ENCODE peak calls at places on chromosomes 2 and 18, in seven cellular contexts. W is CD8-positive, alpha-beta memory T cell; K is mesendoderm; U is suprapubic skin; O is GM23248; Q is foreskin keratinocyte; Z is stomach. S is an unnamed sample.

GRCh38 chr2:180979086-180979934 is 1.1 kb upstream of the UBE2E3 start:
- DNase-seq in K (peak; percentile 64), Q (no peak), W (no peak), Z (no peak), O (peak; percentile 77), U (no peak), S (no peak)

GRCh38 chr18:23825978-23826405 is 136.7 kb downstream of the LAMA3 start:
- DNase-seq in U (no peak), Q (no peak), W (no peak), Z (no peak), O (peak; percentile 95), K (no peak), S (no peak)

GRCh38 chr2:212157011-212157410 is 381.6 kb downstream of the ERBB4 start:
- DNase-seq in W (no peak), K (no peak), Q (peak; percentile 39), U (no peak), O (peak; percentile 56), Z (no peak), S (no peak)

GRCh38 chr2:192247456-192247855 is 52.7 kb upstream of the TMEFF2 start:
- DNase-seq in Q (no peak), Z (no peak), K (no peak), W (no peak), O (no peak), U (no peak), S (no peak)

GRCh38 chr18:70256994-70257393 is 31.9 kb upstream of the SOCS6 start:
- DNase-seq in Q (no peak), W (no peak), O (no peak), K (no peak), U (no peak), Z (no peak), S (no peak)

GRCh38 chr2:59790186-59791142 is 763.0 kb downstream of the BCL11A start:
- DNase-seq in Z (no peak), K (no peak), U (no peak), W (no peak), Q (no peak), O (no peak), S (no peak)

GRCh38 chr2:70978388-70979357 is at the start of gene ANKRD53:
- DNase-seq in K (peak; percentile 58), Q (no peak), Z (peak; percentile 44), W (peak; percentile 46), O (peak; percentile 77), U (peak; percentile 82), S (peak; percentile 90)

GRCh38 chr2:211417544-211417943 is 861.1 kb downstream of the CPS1 start:
- DNase-seq in K (no peak), Q (no peak), O (no peak), U (no peak), Z (no peak), W (no peak), S (no peak)

GRCh38 chr2:86017901-86018896 is 87.5 kb downstream of the POLR1A start:
- DNase-seq in Z (peak; percentile 67), K (no peak), U (peak; percentile 73), Q (no peak), W (peak; percentile 46), O (no peak), S (peak; percentile 92)

GRCh38 chr2:28345619-28346018 is 47.0 kb upstream of the FOSL2 start:
- DNase-seq in O (no peak), K (no peak), U (no peak), Q (no peak), Z (no peak), W (no peak), S (no peak)

GRCh38 chr2:98346259-98347236 is at the start of gene CNGA3:
- DNase-seq in Q (no peak), O (peak; percentile 57), K (peak; percentile 70), U (no peak), W (no peak), Z (no peak), S (no peak)

GRCh38 chr2:6069354-6069753 is 377.2 kb downstream of the SOX11 start:
- DNase-seq in W (no peak), K (peak; percentile 80), O (no peak), Z (no peak), U (no peak), Q (no peak), S (no peak)

GRCh38 chr18:55781481-55781957 is 193.5 kb upstream of the TCF4 start:
- DNase-seq in K (peak; percentile 95), U (no peak), Z (no peak), W (no peak), O (peak; percentile 76), Q (no peak), S (no peak)

GRCh38 chr18:47513036-47513435 is 261.6 kb upstream of the SKOR2 start:
- DNase-seq in Q (no peak), Z (no peak), U (no peak), K (no peak), W (no peak), O (no peak), S (no peak)

GRCh38 chr18:77103991-77104521 is 28.5 kb downstream of the MBP start:
- DNase-seq in K (no peak), U (no peak), Q (no peak), W (no peak), Z (no peak), O (peak; percentile 26), S (no peak)

GRCh38 chr2:42089340-42089925 is 41.6 kb downstream of the PKDCC start:
- DNase-seq in K (peak; percentile 89), O (peak; percentile 80), Z (peak; percentile 60), W (peak; percentile 75), U (peak; percentile 82), Q (no peak), S (peak; percentile 73)

GRCh38 chr2:17593841-17594482 is 53.5 kb downstream of the VSNL1 start:
- DNase-seq in K (no peak), Z (no peak), W (no peak), O (peak; percentile 9), Q (no peak), U (no peak), S (no peak)

GRCh38 chr2:17591846-17592245 is 51.4 kb downstream of the VSNL1 start:
- DNase-seq in O (no peak), Z (no peak), Q (no peak), W (no peak), K (no peak), U (no peak), S (no peak)

GRCh38 chr2:17592731-17593409 is 52.4 kb downstream of the VSNL1 start:
- DNase-seq in O (no peak), Q (peak; percentile 75), U (no peak), W (no peak), Z (no peak), K (no peak), S (no peak)

GRCh38 chr2:17594533-17595391 is 54.3 kb downstream of the VSNL1 start:
- DNase-seq in U (no peak), W (no peak), Q (no peak), O (peak; percentile 71), K (peak; percentile 54), Z (no peak), S (no peak)

GRCh38 chr2:17593445-17593840 is 52.9 kb downstream of the VSNL1 start:
- DNase-seq in K (no peak), O (no peak), U (no peak), Q (no peak), W (no peak), Z (no peak), S (no peak)
- H3K4me1 ChIP-seq in K (peaks cover 4% of the 10 kb centered on the region), O (peaks cover 13% of the 10 kb centered on the region), U (peaks cover 37% of the 10 kb centered on the region), Q (peaks cover 60% of the 10 kb centered on the region), W (no peaks in the 10 kb centered on the region), Z (no peaks in the 10 kb centered on the region), S (no peaks in the 10 kb centered on the region)

GRCh38 chr18:46411862-46412690 is 244.9 kb downstream of the LOXHD1 start:
- DNase-seq in Z (no peak), Q (no peak), W (no peak), K (peak; percentile 84), U (no peak), O (no peak), S (no peak)

GRCh38 chr18:46415532-46415931 is 241.5 kb downstream of the LOXHD1 start:
- DNase-seq in O (no peak), U (no peak), Z (no peak), Q (no peak), K (no peak), W (no peak), S (no peak)

GRCh38 chr18:46414863-46415262 is 242.2 kb downstream of the LOXHD1 start:
- DNase-seq in K (peak; percentile 90), Q (no peak), U (no peak), Z (no peak), O (no peak), W (no peak), S (no peak)

GRCh38 chr18:46412831-46413371 is 244.1 kb downstream of the LOXHD1 start:
- DNase-seq in Q (no peak), W (no peak), K (no peak), U (no peak), O (no peak), Z (no peak), S (no peak)

GRCh38 chr18:46413684-46414083 is 243.3 kb downstream of the LOXHD1 start:
- DNase-seq in O (no peak), Q (no peak), U (no peak), Z (no peak), W (no peak), K (no peak), S (no peak)
- H3K27ac ChIP-seq in O (no peak overlapping the region), Q (no peak overlapping the region), U (no peak overlapping the region), Z (peak overlapping the region; percentile 70), W (no peak overlapping the region), K (no peak overlapping the region), S (no peak overlapping the region)

DNA sequence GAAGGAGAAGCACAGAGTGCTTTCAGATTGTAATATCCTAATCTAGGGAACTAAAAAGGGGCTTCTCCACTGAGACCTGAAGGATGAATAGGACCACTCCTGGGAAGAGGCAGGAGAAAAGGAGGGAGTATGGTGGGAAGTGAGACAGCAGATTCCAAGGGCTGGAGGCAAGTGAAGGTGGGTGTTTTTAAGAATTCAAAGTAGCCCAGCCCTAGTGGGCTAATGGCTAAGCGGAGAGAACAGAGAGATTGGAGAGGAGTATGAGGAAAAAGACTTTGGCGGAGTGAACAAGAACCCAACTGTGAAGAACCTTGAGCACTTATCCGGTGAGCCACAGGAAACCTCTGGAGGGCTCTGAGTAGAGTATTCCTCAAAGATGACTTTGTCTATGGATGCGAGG is 142.5 kb downstream of the COPS8 start:
- DNase-seq in Z (no peak), W (no peak), O (no peak), Q (no peak), U (no peak), K (no peak), S (no peak)
- H3K27me3 ChIP-seq in Z (no peaks in the 10 kb centered on the region), W (no peaks in the 10 kb centered on the region), O (no peaks in the 10 kb centered on the region), Q (peaks cover 22% of the 10 kb centered on the region), U (no peaks in the 10 kb centered on the region), K (no peaks in the 10 kb centered on the region), S (no peaks in the 10 kb centered on the region)

DNA sequence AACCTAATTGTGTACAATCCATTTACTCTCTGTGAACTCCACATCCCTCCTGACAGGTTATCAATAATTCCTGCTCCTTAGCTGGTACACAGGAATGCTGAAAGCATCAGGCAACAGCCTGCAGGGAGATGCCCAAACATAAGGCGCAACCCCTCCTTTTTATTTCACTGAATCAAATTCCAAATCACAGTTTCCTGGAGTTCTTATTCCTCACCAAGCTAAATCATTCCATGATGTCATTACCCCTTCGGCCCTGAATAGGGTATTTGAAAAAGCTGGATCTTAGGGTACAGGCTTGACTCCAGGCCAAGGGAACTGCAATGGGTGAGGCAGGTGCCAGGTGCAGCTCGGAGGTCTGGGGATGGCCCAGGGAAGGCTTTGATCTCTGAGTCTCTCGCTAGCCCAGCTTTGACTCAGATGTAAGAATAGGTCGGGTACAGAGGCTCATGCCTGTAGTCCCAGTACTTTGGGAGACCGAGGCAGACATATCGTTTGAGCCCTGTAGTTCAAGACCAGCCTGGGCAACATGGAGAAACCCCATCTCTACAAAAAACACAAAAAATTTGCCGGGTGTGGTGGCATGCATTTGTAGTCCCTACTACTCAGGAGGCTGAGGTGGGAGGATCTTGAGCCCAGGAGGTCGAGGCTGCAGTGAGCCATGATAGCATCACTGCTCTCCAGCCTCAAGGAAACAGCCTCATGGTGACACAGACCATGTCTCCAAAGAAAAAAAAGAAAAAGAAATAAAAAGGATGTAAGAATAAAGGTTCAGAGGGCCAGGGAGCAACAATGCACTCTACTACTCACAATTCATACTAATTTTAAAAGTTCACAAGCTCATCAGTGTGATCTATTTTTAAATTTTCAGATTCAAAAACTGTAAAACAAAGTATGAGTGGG is 6.8 kb downstream of the FHL2 start:
- DNase-seq in Q (no peak), K (no peak), O (peak; percentile 52), Z (no peak), U (no peak), W (no peak), S (no peak)
- H3K4me1 ChIP-seq in Q (peaks cover 28% of the 10 kb centered on the region), K (no peaks in the 10 kb centered on the region), O (peaks cover 93% of the 10 kb centered on the region), Z (peaks cover 24% of the 10 kb centered on the region), U (peaks cover 58% of the 10 kb centered on the region), W (no peaks in the 10 kb centered on the region), S (no peaks in the 10 kb centered on the region)